ENCODE peak calls at places on chromosomes 6 and 20, in five cellular contexts. R is PC-9, H is nucleus accumbens, K is aorta, P is activated gamma-delta T cell treated with Interleukin-2 at 50 U/mL for 16 hours. B is an unnamed sample.

GRCh38 chr6:122184260-122184934 is 215.1 kb upstream of the HSF2 start:
- DNase-seq in R (no peak), H (no peak), K (no peak), P (no peak), B (peak; percentile 64)

GRCh38 chr6:41970436-41970846 is 28.8 kb upstream of the CCND3 start:
- DNase-seq in R (no peak), H (no peak), K (peak; percentile 60), P (no peak), B (peak; percentile 79)

GRCh38 chr6:72937160-72937559 is 288.1 kb downstream of the KHDC1L start:
- DNase-seq in R (no peak), H (no peak), K (no peak), P (no peak), B (no peak)

GRCh38 chr6:99369533-99369932 is 20.1 kb upstream of the FAXC start:
- DNase-seq in R (no peak), H (no peak), K (no peak), P (no peak), B (no peak)

GRCh38 chr6:11853678-11854417 is 75.2 kb upstream of the ADTRP start:
- DNase-seq in R (no peak), H (no peak), K (no peak), P (no peak), B (no peak)

GRCh38 chr20:3616250-3616649 is 46.9 kb downstream of the GFRA4 start:
- DNase-seq in R (no peak), H (no peak), K (no peak), P (no peak), B (peak; percentile 64)

GRCh38 chr6:11769244-11769643 is 9.4 kb downstream of the ADTRP start:
- DNase-seq in R (no peak), H (no peak), K (no peak), P (no peak), B (no peak)

GRCh38 chr20:58087567-58087858 is 140.9 kb downstream of the ANKRD60 start:
- DNase-seq in R (no peak), H (no peak), K (no peak), P (no peak), B (no peak)

GRCh38 chr6:166567813-166568212 is 18.7 kb downstream of the RAMACL start:
- DNase-seq in R (no peak), H (no peak), K (no peak), P (no peak), B (no peak)

GRCh38 chr6:21826031-21826430 is 232.5 kb downstream of the SOX4 start:
- DNase-seq in R (no peak), H (no peak), K (no peak), P (no peak), B (no peak)

GRCh38 chr6:169807219-169807618 is 55.8 kb downstream of the ERMARD start:
- DNase-seq in R (no peak), H (no peak), K (no peak), P (no peak), B (no peak)

GRCh38 chr20:59466107-59466815 is 138.1 kb upstream of the PHACTR3 start:
- DNase-seq in R (peak; percentile 25), H (no peak), K (no peak), P (no peak), B (no peak)

B was measured in GM03348.